ENCODE peak calls at places on chromosomes 5 and 9, in ten cellular contexts. Z, D, F, Q, T, K, S, V, L and G are unnamed samples.

GRCh38 chr5:61132559-61132958 is 29.7 kb downstream of the SMIM15 start:
- DNase-seq in D (no peak), K (peak), Q (no peak), L (no peak), V (no peak), Z (peak), S (no peak), T (peak), F (no peak), G (peak)

GRCh38 chr5:180596115-180596667 is 4.9 kb upstream of the SCGB3A1 start:
- DNase-seq in L (no peak), T (no peak), S (no peak), Q (no peak), K (no peak), Z (no peak), F (no peak), V (no peak), D (no peak), G (no peak)

GRCh38 chr5:29162297-29162696 is 2031.2 kb upstream of the CDH6 start:
- DNase-seq in Q (no peak), K (no peak), T (no peak), F (no peak), V (no peak), L (no peak), D (no peak), Z (no peak), S (no peak), G (no peak)

GRCh38 chr5:177453852-177454396 is 7.3 kb downstream of the PRR7 start:
- DNase-seq in S (no peak), T (no peak), V (peak), F (no peak), D (no peak), L (no peak), Z (peak), Q (no peak), K (peak), G (peak)

GRCh38 chr9:137316012-137316981 is 14.2 kb upstream of the NRARP start:
- DNase-seq in D (peak), S (no peak), T (no peak), Z (peak), V (peak), F (no peak), Q (peak), K (peak), L (no peak), G (no peak)

GRCh38 chr5:16889203-16889971 is 46.7 kb downstream of the MYO10 start:
- DNase-seq in Q (peak), K (peak), L (no peak), T (peak), Z (peak), S (no peak), V (no peak), F (peak), D (no peak), G (peak)

GRCh38 chr9:130187523-130187846 is 15.3 kb downstream of the NCS1 start:
- DNase-seq in S (no peak), Z (no peak), T (no peak), D (no peak), L (no peak), F (no peak), Q (no peak), V (no peak), K (no peak), G (no peak)

GRCh38 chr5:115657883-115658233 is 32.0 kb upstream of the TMED7 start:
- DNase-seq in K (peak), Q (peak), S (peak), F (peak), T (peak), Z (no peak), L (no peak), V (no peak), D (no peak), G (peak)

GRCh38 chr9:35070823-35071813 is 1.3 kb downstream of the VCP start:
- DNase-seq in V (no peak), F (no peak), L (peak), K (peak), D (no peak), Q (peak), T (peak), S (no peak), Z (no peak), G (no peak)

GRCh38 chr5:159581502-159582249 is 251.4 kb upstream of the IL12B start:
- DNase-seq in Q (peak), L (no peak), S (peak), K (peak), D (no peak), Z (peak), V (no peak), T (peak), F (peak), G (peak)

GRCh38 chr5:73490088-73490487 is 8.2 kb upstream of the BTF3 start:
- DNase-seq in D (no peak), L (no peak), K (no peak), Q (no peak), T (no peak), Z (no peak), S (no peak), V (no peak), F (no peak), G (no peak)

GRCh38 chr5:83844320-83845068 is 123.8 kb upstream of the HAPLN1 start:
- DNase-seq in V (peak), S (no peak), F (no peak), Z (peak), L (peak), D (no peak), K (peak), T (peak), Q (no peak), G (peak)

GRCh38 chr9:12819436-12820185 is 44.8 kb downstream of the LURAP1L start:
- DNase-seq in K (peak), Q (peak), T (peak), F (no peak), D (peak), L (peak), S (peak), Z (peak), V (no peak), G (peak)

GRCh38 chr5:150778103-150778516 is 447 bp upstream of the SMIM3 start:
- DNase-seq in D (no peak), Q (peak), S (no peak), K (peak), Z (peak), V (no peak), L (no peak), T (peak), F (no peak), G (peak)

GRCh38 chr9:967851-968641 is 8.4 kb upstream of the DMRT3 start:
- DNase-seq in D (no peak), Z (peak), K (peak), T (no peak), V (no peak), L (no peak), Q (no peak), F (no peak), S (no peak), G (no peak)
- TF ChIP-seq EZH2 in D (no peak), Z (peak), K (no peak), T (no peak), V (peak), L (no peak), Q (no peak), F (no peak), S (no peak), G (no peak)

DNA sequence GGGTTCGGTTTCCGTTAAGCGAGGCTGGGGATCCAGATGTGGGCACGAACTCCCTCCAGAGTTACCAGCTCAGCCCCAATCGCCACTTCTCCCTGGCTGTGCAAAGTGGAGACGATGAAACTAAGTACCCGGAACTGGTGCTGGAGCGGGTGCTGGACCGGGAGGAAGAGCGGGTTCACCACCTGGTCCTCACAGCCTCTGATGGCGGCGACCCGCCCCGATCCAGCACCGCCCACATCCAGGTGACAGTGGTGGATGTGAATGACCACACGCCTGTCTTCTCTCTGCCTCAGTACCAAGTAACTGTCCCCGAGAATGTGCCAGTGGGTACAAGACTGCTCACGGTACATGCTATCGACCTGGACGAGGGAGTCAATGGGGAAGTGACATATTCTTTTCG is 803 bp downstream of the PCDHGA7 start:
- DNase-seq in Z (no peak), Q (no peak), K (no peak), S (no peak), T (no peak), L (no peak), V (no peak), F (no peak), D (no peak), G (no peak)
- TF ChIP-seq EZH2 in Z (no peak), Q (no peak), K (no peak), S (no peak), T (no peak), L (no peak), V (no peak), F (no peak), D (no peak), G (no peak)

GRCh38 chr9:90642570-90643539 is at the start of gene DIRAS2:
- DNase-seq in V (peak), S (peak), F (peak), T (peak), Z (peak), K (peak), L (peak), D (no peak), Q (peak), G (peak)
- TF ChIP-seq EZH2 in V (no peak), S (no peak), F (no peak), T (no peak), Z (no peak), K (no peak), L (no peak), D (no peak), Q (no peak), G (peak)

GRCh38 chr9:122227576-122227903 is 1.2 kb downstream of the LHX6 start:
- DNase-seq in S (no peak), T (no peak), V (no peak), K (no peak), D (no peak), L (no peak), F (no peak), Z (no peak), Q (peak), G (no peak)

GRCh38 chr9:122226758-122227575 is 1.8 kb downstream of the LHX6 start:
- DNase-seq in L (no peak), Z (peak), T (no peak), F (no peak), S (no peak), Q (no peak), K (no peak), V (no peak), D (no peak), G (no peak)

GRCh38 chr9:122226142-122226757 is 2.5 kb downstream of the LHX6 start:
- DNase-seq in K (no peak), D (no peak), L (no peak), Z (peak), S (no peak), F (no peak), T (no peak), Q (no peak), V (no peak), G (no peak)

GRCh38 chr9:122228906-122229837 is at the start of gene LHX6:
- DNase-seq in F (no peak), T (peak), K (peak), L (no peak), D (peak), V (no peak), Q (peak), S (no peak), Z (peak), G (peak)

GRCh38 chr9:122228191-122228905 is 409 bp downstream of the LHX6 start:
- DNase-seq in L (no peak), T (no peak), V (no peak), K (peak), S (no peak), F (no peak), Z (peak), D (peak), Q (no peak), G (no peak)
- TF ChIP-seq EZH2 in L (no peak), T (peak), V (peak), K (peak), S (no peak), F (no peak), Z (peak), D (peak), Q (no peak), G (peak)

GRCh38 chr5:171308453-171309275 is at the start of gene TLX3:
- DNase-seq in K (no peak), T (no peak), V (no peak), L (no peak), D (no peak), S (peak), Q (no peak), Z (peak), F (no peak), G (no peak)
- TF ChIP-seq EZH2 in K (peak), T (peak), V (peak), L (no peak), D (no peak), S (no peak), Q (no peak), Z (peak), F (no peak), G (peak)

GRCh38 chr9:136247947-136248637 is 2.5 kb upstream of the QSOX2 start:
- DNase-seq in T (no peak), S (no peak), V (no peak), D (no peak), L (no peak), Q (no peak), Z (no peak), K (no peak), F (no peak), G (no peak)

GRCh38 chr9:136245194-136246150 is at the start of gene QSOX2:
- DNase-seq in Z (peak), S (peak), K (peak), F (no peak), L (peak), Q (peak), T (peak), V (peak), D (peak), G (peak)

GRCh38 chr9:136247551-136247916 is 1.9 kb upstream of the QSOX2 start:
- DNase-seq in Z (no peak), T (no peak), F (no peak), V (no peak), D (no peak), L (no peak), Q (no peak), S (no peak), K (no peak), G (no peak)

GRCh38 chr9:136244776-136245193 is 827 bp downstream of the QSOX2 start:
- DNase-seq in Q (no peak), Z (no peak), V (no peak), D (no peak), K (no peak), S (no peak), T (no peak), F (no peak), L (no peak), G (no peak)

GRCh38 chr9:136246849-136247550 is 1.4 kb upstream of the QSOX2 start:
- DNase-seq in F (no peak), D (no peak), S (no peak), K (no peak), Q (no peak), L (no peak), Z (no peak), T (no peak), V (no peak), G (no peak)
- TF ChIP-seq EZH2 in F (no peak), D (no peak), S (no peak), K (no peak), Q (no peak), L (no peak), Z (no peak), T (no peak), V (no peak), G (no peak)

DNA sequence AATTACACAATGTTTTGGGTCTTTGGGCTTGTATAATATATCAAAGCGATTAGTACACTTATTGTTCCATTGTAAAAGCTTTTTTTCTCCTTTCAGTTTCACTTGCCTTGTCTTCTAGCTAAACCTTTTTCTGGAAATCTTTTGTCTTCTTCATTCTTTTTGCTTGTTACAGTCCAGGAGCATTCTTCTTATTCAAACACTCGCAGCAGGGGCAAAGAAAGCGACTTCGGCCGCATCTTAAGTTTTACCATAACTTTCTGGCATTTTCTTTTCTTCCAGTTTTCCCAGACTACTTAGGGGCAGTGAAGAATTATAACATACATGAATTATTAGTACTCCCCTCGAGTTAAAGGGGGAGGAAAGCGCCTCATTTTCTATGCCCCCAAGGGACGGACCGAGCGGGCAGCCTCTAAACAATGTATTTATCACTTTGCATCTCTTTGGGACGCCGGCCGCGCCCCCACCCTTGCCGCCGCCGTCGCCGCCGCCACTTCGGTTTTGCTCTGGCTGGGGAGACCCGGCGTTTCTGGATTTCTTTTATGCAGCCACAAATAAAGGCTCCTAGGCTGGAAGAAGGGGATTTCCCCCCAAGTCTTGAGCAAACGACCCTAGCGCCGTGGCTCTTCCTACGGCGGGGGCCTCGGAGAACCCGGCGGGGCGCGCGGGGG is 7.5 kb upstream of the NEUROG1 start:
- DNase-seq in Q (no peak), S (no peak), T (no peak), F (no peak), K (no peak), L (peak), Z (peak), D (no peak), V (no peak), G (no peak)
- TF ChIP-seq EZH2 in Q (no peak), S (no peak), T (no peak), F (no peak), K (peak), L (no peak), Z (peak), D (no peak), V (peak), G (peak)

DNA sequence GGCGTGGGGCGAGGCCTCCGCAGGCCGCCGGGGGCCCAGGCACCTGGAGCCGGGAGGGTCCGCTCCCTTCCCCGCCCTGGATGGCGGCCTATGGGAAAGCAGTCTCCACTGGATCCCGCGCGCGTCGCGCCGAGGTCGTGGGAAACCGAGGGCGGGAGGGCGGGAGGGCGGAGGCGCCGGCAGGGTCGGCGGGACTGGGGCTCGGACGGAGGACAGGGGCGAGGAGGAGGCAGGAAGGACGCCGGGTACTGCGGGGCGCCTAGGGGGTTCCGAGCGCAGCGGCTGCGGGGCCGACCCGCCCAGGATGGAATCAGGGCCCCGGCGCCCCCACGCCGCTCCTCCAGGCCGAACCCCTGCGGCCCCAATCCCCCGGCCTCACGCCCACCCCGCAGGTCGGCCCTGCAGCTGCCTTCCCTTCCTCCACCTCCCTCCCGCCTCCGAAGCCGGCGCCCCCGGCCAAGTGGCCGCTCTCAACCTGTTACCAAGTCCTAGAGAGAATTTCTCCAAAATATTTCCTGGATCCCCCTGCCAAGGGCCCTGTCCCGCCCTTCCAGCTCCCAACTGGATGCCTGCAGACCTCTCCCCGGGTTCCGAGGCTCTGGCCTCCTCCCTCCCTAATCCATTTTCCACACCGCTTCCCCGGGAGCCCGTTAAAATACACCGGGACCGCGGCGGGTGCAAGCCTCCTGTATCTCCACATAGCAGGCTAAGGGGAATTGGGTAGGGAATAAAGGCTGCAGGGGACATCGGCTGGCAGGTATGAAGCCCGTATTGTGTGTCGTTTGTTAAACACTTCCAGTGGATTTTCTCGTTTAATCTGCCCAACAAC is 146.3 kb downstream of the ERCC6L2 start:
- DNase-seq in T (no peak), Q (no peak), Z (peak), D (no peak), F (no peak), L (no peak), S (no peak), V (no peak), K (no peak), G (no peak)
- TF ChIP-seq EZH2 in T (no peak), Q (no peak), Z (peak), D (no peak), F (no peak), L (no peak), S (no peak), V (peak), K (peak), G (peak)

DNA sequence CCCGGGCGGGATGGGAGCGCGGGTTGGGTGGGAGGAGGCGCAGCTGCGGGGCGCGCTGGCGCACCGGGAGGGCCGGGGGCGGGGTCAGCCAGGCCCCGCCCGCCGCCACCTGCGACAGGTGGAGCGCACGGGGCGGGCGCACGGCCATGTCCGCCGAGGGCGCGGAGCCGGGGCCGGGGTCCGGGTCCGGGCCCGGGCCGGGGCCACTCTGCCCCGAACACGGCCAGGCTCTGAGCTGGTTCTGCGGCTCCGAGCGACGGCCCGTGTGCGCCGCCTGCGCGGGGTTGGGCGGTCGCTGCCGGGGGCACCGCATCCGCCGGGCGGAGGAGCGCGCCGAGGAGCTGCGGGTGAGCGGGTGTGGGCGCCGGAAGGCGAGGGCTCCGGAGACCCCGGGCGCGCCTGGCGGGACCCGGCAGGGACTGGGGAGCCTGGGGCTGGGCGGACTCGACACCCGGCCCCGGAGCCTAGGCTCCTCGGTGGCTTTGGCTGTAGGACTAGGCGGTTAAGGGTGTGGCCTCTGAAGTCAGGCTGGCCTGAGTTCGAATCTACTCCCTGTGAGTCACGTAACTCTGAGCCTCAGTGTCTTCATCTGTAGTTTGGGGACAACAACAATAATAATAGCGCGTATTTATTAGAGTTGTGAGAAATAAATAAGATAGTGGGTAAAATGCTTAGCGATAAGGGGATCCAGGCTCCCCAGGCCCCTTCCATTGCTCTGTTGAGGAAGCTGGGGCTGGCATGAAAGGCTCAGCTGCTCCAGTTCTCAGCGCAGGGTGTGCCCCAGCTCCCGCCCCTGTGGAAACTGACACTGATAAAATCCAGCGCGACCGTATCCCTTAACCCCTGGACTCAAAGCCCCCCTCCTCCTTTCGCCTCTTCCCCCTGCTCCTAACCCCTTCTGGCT is at the start of gene BSPRY:
- DNase-seq in D (peak), Q (peak), K (peak), V (peak), F (no peak), L (peak), S (peak), Z (peak), T (no peak), G (no peak)
- TF ChIP-seq EZH2 in D (no peak), Q (no peak), K (peak), V (peak), F (no peak), L (no peak), S (no peak), Z (no peak), T (peak), G (peak)